ENCODE peak calls at places on chromosomes 4 and X, in six cellular contexts. K is dorsolateral prefrontal cortex, L is thoracic aorta, H is A549, Q is fibroblast of lung, B is endodermal cell. D is an unnamed sample.

GRCh38 chrX:65644621-65645287 is 22.7 kb upstream of the MSN start:
- DNase-seq in K (peak), L (peak), H (peak), Q (peak), B (no peak), D (peak)

GRCh38 chrX:8845060-8845459 is 43.9 kb upstream of the FAM9A start:
- DNase-seq in K (no peak), L (no peak), H (peak), Q (peak), B (no peak), D (no peak)

GRCh38 chr4:145784036-145784435 is 104.1 kb downstream of the C4orf51 start:
- DNase-seq in K (no peak), L (no peak), H (no peak), Q (no peak), B (no peak), D (no peak)

GRCh38 chrX:16839852-16840460 is 30.2 kb downstream of the RBBP7 start:
- DNase-seq in K (no peak), L (no peak), H (no peak), Q (peak), B (peak), D (no peak)

GRCh38 chrX:74249963-74250362 is 54.0 kb upstream of the ZCCHC13 start:
- DNase-seq in K (no peak), L (no peak), H (no peak), Q (no peak), B (peak), D (no peak)

GRCh38 chr4:162201673-162202072 is 37.9 kb upstream of the FSTL5 start:
- DNase-seq in K (no peak), L (no peak), H (no peak), Q (no peak), B (no peak), D (no peak)

GRCh38 chrX:135345328-135345645 is 36.0 kb downstream of the ETDC start:
- DNase-seq in K (no peak), L (no peak), H (peak), Q (peak), B (no peak), D (no peak)

GRCh38 chr4:32909722-32910121 is 2189.6 kb downstream of the PCDH7 start:
- DNase-seq in K (no peak), L (no peak), H (no peak), Q (no peak), B (peak), D (no peak)

GRCh38 chr4:40630335-40631021 is 814 bp upstream of the RBM47 start:
- DNase-seq in K (no peak), L (no peak), H (peak), Q (no peak), B (peak), D (peak)

GRCh38 chr4:71333960-71334951 is 4.6 kb upstream of the SLC4A4 start:
- DNase-seq in K (no peak), L (no peak), H (no peak), Q (peak), B (no peak), D (no peak)

GRCh38 chr4:67546971-67547370 is 1.7 kb upstream of the CENPC start:
- DNase-seq in K (no peak), L (no peak), H (no peak), Q (no peak), B (no peak), D (no peak)

GRCh38 chrX:72079607-72080006 is 52.1 kb downstream of the RTL5 start:
- DNase-seq in K (no peak), L (no peak), H (no peak), Q (no peak), B (peak), D (peak)

GRCh38 chr4:150181536-150181935 is 103.3 kb downstream of the DCLK2 start:
- DNase-seq in K (no peak), L (no peak), H (no peak), Q (peak), B (no peak), D (no peak)

GRCh38 chr4:137685357-137685756 is 153.1 kb upstream of the PCDH18 start:
- DNase-seq in K (no peak), L (no peak), H (no peak), Q (peak), B (no peak), D (no peak)

GRCh38 chr4:88706574-88706973 is 8.9 kb upstream of the NAP1L5 start:
- DNase-seq in K (no peak), L (no peak), H (peak), Q (peak), B (peak), D (no peak)

GRCh38 chr4:113437124-113437523 is 324.4 kb downstream of the CAMK2D start:
- DNase-seq in K (no peak), L (no peak), H (no peak), Q (peak), B (no peak), D (no peak)

GRCh38 chrX:118847676-118848075 is 24.1 kb downstream of the ZCCHC12 start:
- DNase-seq in K (no peak), L (no peak), H (peak), Q (peak), B (no peak), D (no peak)

GRCh38 chr4:77175201-77175610 is 18.2 kb downstream of the CCNG2 start:
- DNase-seq in K (no peak), L (no peak), H (no peak), Q (no peak), B (peak), D (no peak)

GRCh38 chr4:33512397-33512796 is 2731.9 kb downstream of the ARAP2 start:
- DNase-seq in K (no peak), L (no peak), H (no peak), Q (peak), B (no peak), D (no peak)

GRCh38 chr4:90852232-90852631 is 725.0 kb downstream of the CCSER1 start:
- DNase-seq in K (no peak), L (no peak), H (no peak), Q (no peak), B (peak), D (no peak)

GRCh38 chr4:175282407-175282806 is 364.2 kb downstream of the ADAM29 start:
- DNase-seq in K (no peak), L (no peak), H (no peak), Q (no peak), B (no peak), D (no peak)

GRCh38 chr4:185920171-185920570 is 108.2 kb upstream of the SORBS2 start:
- DNase-seq in K (no peak), L (no peak), H (no peak), Q (no peak), B (no peak), D (no peak)

GRCh38 chr4:25862411-25863346 is at the start of gene SEL1L3:
- DNase-seq in K (no peak), L (no peak), H (peak), Q (no peak), B (peak), D (no peak)

GRCh38 chrX:136162827-136163427 is 15.6 kb downstream of the FHL1 start:
- DNase-seq in K (no peak), L (no peak), H (peak), Q (peak), B (peak), D (peak)

GRCh38 chr4:154313004-154313587 is 178.5 kb downstream of the DCHS2 start:
- DNase-seq in K (no peak), L (no peak), H (no peak), Q (no peak), B (peak), D (no peak)

GRCh38 chr4:79298027-79298426 is 27.8 kb downstream of the NAA11 start:
- DNase-seq in K (no peak), L (no peak), H (no peak), Q (no peak), B (no peak), D (no peak)

GRCh38 chrX:123084797-123085196 is 99.3 kb upstream of the GRIA3 start:
- DNase-seq in K (no peak), L (no peak), H (no peak), Q (no peak), B (no peak), D (no peak)

GRCh38 chr4:93813092-93813491 is 15.5 kb upstream of the ATOH1 start:
- DNase-seq in K (no peak), L (no peak), H (no peak), Q (no peak), B (no peak), D (no peak)

GRCh38 chr4:1300466-1301455 is 11.1 kb downstream of the MAEA start:
- DNase-seq in K (no peak), L (no peak), H (no peak), Q (peak), B (no peak), D (peak)

GRCh38 chr4:169410839-169411770 is 140.3 kb upstream of the SH3RF1 start:
- DNase-seq in K (no peak), L (no peak), H (no peak), Q (peak), B (peak), D (no peak)

GRCh38 chrX:107773206-107773605 is 2.4 kb downstream of the TSC22D3 start:
- DNase-seq in K (no peak), L (no peak), H (no peak), Q (no peak), B (peak), D (no peak)

GRCh38 chrX:37468111-37468739 is 103.2 kb upstream of the LANCL3 start:
- DNase-seq in K (no peak), L (no peak), H (no peak), Q (no peak), B (peak), D (no peak)

GRCh38 chrX:24877854-24878650 is 137.7 kb downstream of the ARX start:
- DNase-seq in K (no peak), L (no peak), H (peak), Q (no peak), B (no peak), D (no peak)

GRCh38 chr4:17781831-17782287 is 438 bp upstream of the FAM184B start:
- DNase-seq in K (no peak), L (no peak), H (no peak), Q (no peak), B (no peak), D (no peak)

GRCh38 chrX:16993791-16994318 is 47.4 kb downstream of the REPS2 start:
- DNase-seq in K (no peak), L (no peak), H (no peak), Q (no peak), B (peak), D (no peak)

GRCh38 chr4:51895816-51896408 is 53.0 kb downstream of the DCUN1D4 start:
- DNase-seq in K (no peak), L (no peak), H (peak), Q (peak), B (peak), D (peak)

GRCh38 chr4:5747746-5748365 is 36.9 kb downstream of the EVC start:
- DNase-seq in K (no peak), L (no peak), H (no peak), Q (peak), B (no peak), D (peak)

GRCh38 chr4:102663073-102663472 is 97.7 kb downstream of the MANBA start:
- DNase-seq in K (no peak), L (no peak), H (no peak), Q (peak), B (no peak), D (no peak)
- H3K27ac ChIP-seq in K (no peak), L (no peak), H (no peak), Q (no peak), B (no peak), D (no peak)

GRCh38 chr4:7843831-7844230 is 95.8 kb downstream of the AFAP1 start:
- DNase-seq in K (no peak), L (no peak), H (no peak), Q (no peak), B (no peak), D (no peak)

GRCh38 chr4:7842384-7843279 is 97.0 kb downstream of the AFAP1 start:
- DNase-seq in K (no peak), L (peak), H (peak), Q (peak), B (no peak), D (peak)

GRCh38 chr4:7845493-7846124 is 94.1 kb downstream of the AFAP1 start:
- DNase-seq in K (no peak), L (no peak), H (no peak), Q (peak), B (peak), D (no peak)

GRCh38 chr4:7847206-7847605 is 92.5 kb downstream of the AFAP1 start:
- DNase-seq in K (no peak), L (no peak), H (no peak), Q (no peak), B (no peak), D (no peak)

GRCh38 chr4:7844247-7844991 is 95.2 kb downstream of the AFAP1 start:
- DNase-seq in K (peak), L (peak), H (peak), Q (peak), B (peak), D (peak)
- H3K27ac ChIP-seq in K (no peak), L (no peak), H (peak), Q (peak), B (no peak), D (peak)

GRCh38 chrX:20595928-20596550 is 329.3 kb upstream of the RPS6KA3 start:
- DNase-seq in K (no peak), L (no peak), H (no peak), Q (peak), B (no peak), D (no peak)
- H3K27ac ChIP-seq in K (no peak), L (no peak), H (no peak), Q (no peak), B (no peak), D (no peak)

DNA sequence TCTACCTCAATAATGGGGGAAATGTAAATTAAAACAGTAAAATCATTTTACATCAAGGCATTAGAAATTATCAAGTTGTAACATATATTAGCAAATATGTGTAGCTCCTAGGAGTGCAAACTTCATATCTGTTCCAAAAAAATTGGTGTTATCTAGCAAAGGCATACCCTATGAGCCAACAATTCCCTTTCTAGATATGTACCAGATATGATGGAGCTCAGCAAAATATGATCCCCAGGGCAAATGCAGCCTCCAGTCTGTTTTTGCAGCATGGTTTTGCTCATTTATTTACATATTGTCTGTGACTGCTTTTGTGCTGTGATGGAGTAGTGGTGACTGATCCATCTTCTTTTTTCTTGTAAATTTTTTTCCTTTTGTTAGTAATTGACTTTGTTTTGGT is 41.0 kb downstream of the CEP135 start:
- DNase-seq in K (no peak), L (no peak), H (no peak), Q (no peak), B (no peak), D (no peak)
- H3K27ac ChIP-seq in K (no peak), L (no peak), H (no peak), Q (no peak), B (no peak), D (no peak)

GRCh38 chrX:1327651-1328304 is 8.8 kb upstream of the IL3RA start:
- DNase-seq in K (no peak), L (no peak), H (no peak), Q (no peak), B (no peak), D (no peak)
- H3K27ac ChIP-seq in K (no peak), L (no peak), H (no peak), Q (no peak), B (no peak), D (no peak)

GRCh38 chrX:68354869-68355628 is 78.2 kb downstream of the OPHN1 start:
- DNase-seq in K (no peak), L (no peak), H (no peak), Q (no peak), B (no peak), D (no peak)
- H3K27ac ChIP-seq in K (no peak), L (no peak), H (peak), Q (no peak), B (no peak), D (no peak)

GRCh38 chrX:39016551-39016950 is 215.3 kb downstream of the MID1IP1 start:
- DNase-seq in K (no peak), L (no peak), H (no peak), Q (no peak), B (no peak), D (no peak)

GRCh38 chrX:39017716-39018115 is 216.5 kb downstream of the MID1IP1 start:
- DNase-seq in K (no peak), L (no peak), H (no peak), Q (no peak), B (peak), D (no peak)

GRCh38 chrX:39018526-39018925 is 217.3 kb downstream of the MID1IP1 start:
- DNase-seq in K (no peak), L (no peak), H (no peak), Q (no peak), B (no peak), D (no peak)

GRCh38 chrX:39020051-39020669 is 218.9 kb downstream of the MID1IP1 start:
- DNase-seq in K (no peak), L (no peak), H (no peak), Q (no peak), B (no peak), D (no peak)

GRCh38 chrX:39017062-39017461 is 215.8 kb downstream of the MID1IP1 start:
- DNase-seq in K (no peak), L (no peak), H (no peak), Q (no peak), B (no peak), D (no peak)
- H3K27ac ChIP-seq in K (no peak), L (no peak), H (no peak), Q (no peak), B (no peak), D (no peak)